ENCODE peak calls at places on chromosomes 11 and 22, in seven cellular contexts. One of them, this sample, is unnamed.

GRCh38 chr22:47215851-47216250 is 453.4 kb downstream of the TBC1D22A start:
- DNase-seq in AG08395: no peak
- DNase-seq in spleen: no peak
- DNase-seq in endothelial cell of umbilical vein: no peak
- DNase-seq in NK-92 treated with Interleukin-12 subunit alpha and Interleukin-12 subunit beta, amount 100 ng/mL, for 24 hours: no peak
- DNase-seq in stimulated activated CD4-positive, alpha-beta T cell treated with anti-CD3 and anti-CD28 coated beads, Interleukin-15, amount 100 ng/mL, for 24 hours: no peak
- DNase-seq in A549: no peak
- DNase-seq in this sample: no peak

GRCh38 chr22:30422481-30423295 is 2.9 kb upstream of the MTFP1 start:
- DNase-seq in endothelial cell of umbilical vein: peak
- DNase-seq in stimulated activated CD4-positive, alpha-beta T cell treated with anti-CD3 and anti-CD28 coated beads, Interleukin-15, amount 100 ng/mL, for 24 hours: peak
- DNase-seq in AG08395: peak
- DNase-seq in A549: peak
- DNase-seq in NK-92 treated with Interleukin-12 subunit alpha and Interleukin-12 subunit beta, amount 100 ng/mL, for 24 hours: no peak
- DNase-seq in spleen: no peak
- DNase-seq in this sample: no peak

GRCh38 chr22:21669026-21669425 is 3.2 kb downstream of the PPIL2 start:
- DNase-seq in A549: no peak
- DNase-seq in NK-92 treated with Interleukin-12 subunit alpha and Interleukin-12 subunit beta, amount 100 ng/mL, for 24 hours: no peak
- DNase-seq in AG08395: no peak
- DNase-seq in stimulated activated CD4-positive, alpha-beta T cell treated with anti-CD3 and anti-CD28 coated beads, Interleukin-15, amount 100 ng/mL, for 24 hours: no peak
- DNase-seq in spleen: no peak
- DNase-seq in endothelial cell of umbilical vein: no peak
- DNase-seq in this sample: no peak

GRCh38 chr22:43078522-43078921 is 10.7 kb downstream of the TTLL1 start:
- DNase-seq in NK-92 treated with Interleukin-12 subunit alpha and Interleukin-12 subunit beta, amount 100 ng/mL, for 24 hours: no peak
- DNase-seq in AG08395: no peak
- DNase-seq in stimulated activated CD4-positive, alpha-beta T cell treated with anti-CD3 and anti-CD28 coated beads, Interleukin-15, amount 100 ng/mL, for 24 hours: no peak
- DNase-seq in A549: no peak
- DNase-seq in spleen: no peak
- DNase-seq in endothelial cell of umbilical vein: no peak
- DNase-seq in this sample: no peak

GRCh38 chr11:2289350-2289749 is 12.4 kb downstream of the C11orf21 start:
- DNase-seq in spleen: peak
- DNase-seq in A549: no peak
- DNase-seq in endothelial cell of umbilical vein: no peak
- DNase-seq in NK-92 treated with Interleukin-12 subunit alpha and Interleukin-12 subunit beta, amount 100 ng/mL, for 24 hours: no peak
- DNase-seq in stimulated activated CD4-positive, alpha-beta T cell treated with anti-CD3 and anti-CD28 coated beads, Interleukin-15, amount 100 ng/mL, for 24 hours: no peak
- DNase-seq in AG08395: no peak
- DNase-seq in this sample: no peak

GRCh38 chr22:44297662-44298061 is 15.1 kb downstream of the SHISAL1 start:
- DNase-seq in A549: no peak
- DNase-seq in AG08395: no peak
- DNase-seq in endothelial cell of umbilical vein: no peak
- DNase-seq in NK-92 treated with Interleukin-12 subunit alpha and Interleukin-12 subunit beta, amount 100 ng/mL, for 24 hours: no peak
- DNase-seq in stimulated activated CD4-positive, alpha-beta T cell treated with anti-CD3 and anti-CD28 coated beads, Interleukin-15, amount 100 ng/mL, for 24 hours: no peak
- DNase-seq in spleen: no peak
- DNase-seq in this sample: no peak

GRCh38 chr11:69807416-69807815 is 11.8 kb downstream of the FGF3 start:
- DNase-seq in A549: no peak
- DNase-seq in endothelial cell of umbilical vein: no peak
- DNase-seq in NK-92 treated with Interleukin-12 subunit alpha and Interleukin-12 subunit beta, amount 100 ng/mL, for 24 hours: no peak
- DNase-seq in stimulated activated CD4-positive, alpha-beta T cell treated with anti-CD3 and anti-CD28 coated beads, Interleukin-15, amount 100 ng/mL, for 24 hours: no peak
- DNase-seq in AG08395: no peak
- DNase-seq in spleen: no peak
- DNase-seq in this sample: no peak

GRCh38 chr22:29129644-29130201 is 56.9 kb downstream of the KREMEN1 start:
- DNase-seq in endothelial cell of umbilical vein: no peak
- DNase-seq in A549: no peak
- DNase-seq in NK-92 treated with Interleukin-12 subunit alpha and Interleukin-12 subunit beta, amount 100 ng/mL, for 24 hours: no peak
- DNase-seq in AG08395: peak
- DNase-seq in stimulated activated CD4-positive, alpha-beta T cell treated with anti-CD3 and anti-CD28 coated beads, Interleukin-15, amount 100 ng/mL, for 24 hours: no peak
- DNase-seq in spleen: no peak
- DNase-seq in this sample: no peak

GRCh38 chr11:108751444-108751843 is 86.6 kb downstream of the DDX10 start:
- DNase-seq in endothelial cell of umbilical vein: no peak
- DNase-seq in A549: no peak
- DNase-seq in AG08395: no peak
- DNase-seq in NK-92 treated with Interleukin-12 subunit alpha and Interleukin-12 subunit beta, amount 100 ng/mL, for 24 hours: no peak
- DNase-seq in spleen: no peak
- DNase-seq in stimulated activated CD4-positive, alpha-beta T cell treated with anti-CD3 and anti-CD28 coated beads, Interleukin-15, amount 100 ng/mL, for 24 hours: no peak
- DNase-seq in this sample: no peak

GRCh38 chr11:46200537-46201281 is 76.8 kb upstream of the CREB3L1 start:
- DNase-seq in endothelial cell of umbilical vein: no peak
- DNase-seq in A549: no peak
- DNase-seq in NK-92 treated with Interleukin-12 subunit alpha and Interleukin-12 subunit beta, amount 100 ng/mL, for 24 hours: no peak
- DNase-seq in stimulated activated CD4-positive, alpha-beta T cell treated with anti-CD3 and anti-CD28 coated beads, Interleukin-15, amount 100 ng/mL, for 24 hours: no peak
- DNase-seq in AG08395: peak
- DNase-seq in spleen: no peak
- DNase-seq in this sample: no peak

GRCh38 chr22:44710474-44711235 is 8.7 kb downstream of the PRR5 start:
- DNase-seq in AG08395: no peak
- DNase-seq in NK-92 treated with Interleukin-12 subunit alpha and Interleukin-12 subunit beta, amount 100 ng/mL, for 24 hours: no peak
- DNase-seq in endothelial cell of umbilical vein: no peak
- DNase-seq in A549: no peak
- DNase-seq in stimulated activated CD4-positive, alpha-beta T cell treated with anti-CD3 and anti-CD28 coated beads, Interleukin-15, amount 100 ng/mL, for 24 hours: no peak
- DNase-seq in spleen: peak
- DNase-seq in this sample: no peak

GRCh38 chr11:34609850-34610249 is 11.0 kb upstream of the EHF start:
- DNase-seq in spleen: no peak
- DNase-seq in stimulated activated CD4-positive, alpha-beta T cell treated with anti-CD3 and anti-CD28 coated beads, Interleukin-15, amount 100 ng/mL, for 24 hours: no peak
- DNase-seq in AG08395: no peak
- DNase-seq in NK-92 treated with Interleukin-12 subunit alpha and Interleukin-12 subunit beta, amount 100 ng/mL, for 24 hours: no peak
- DNase-seq in A549: peak
- DNase-seq in endothelial cell of umbilical vein: no peak
- DNase-seq in this sample: no peak

GRCh38 chr11:58963551-58964075 is 24.3 kb downstream of the GLYATL1 start:
- DNase-seq in AG08395: peak
- DNase-seq in spleen: no peak
- DNase-seq in NK-92 treated with Interleukin-12 subunit alpha and Interleukin-12 subunit beta, amount 100 ng/mL, for 24 hours: no peak
- DNase-seq in A549: peak
- DNase-seq in stimulated activated CD4-positive, alpha-beta T cell treated with anti-CD3 and anti-CD28 coated beads, Interleukin-15, amount 100 ng/mL, for 24 hours: no peak
- DNase-seq in endothelial cell of umbilical vein: no peak
- DNase-seq in this sample: no peak

GRCh38 chr11:134592391-134592990 is 180.4 kb upstream of the B3GAT1 start:
- DNase-seq in NK-92 treated with Interleukin-12 subunit alpha and Interleukin-12 subunit beta, amount 100 ng/mL, for 24 hours: peak
- DNase-seq in AG08395: no peak
- DNase-seq in spleen: no peak
- DNase-seq in endothelial cell of umbilical vein: peak
- DNase-seq in stimulated activated CD4-positive, alpha-beta T cell treated with anti-CD3 and anti-CD28 coated beads, Interleukin-15, amount 100 ng/mL, for 24 hours: peak
- DNase-seq in A549: peak
- DNase-seq in this sample: peak

GRCh38 chr11:71946144-71946571 is 17.3 kb downstream of the RNF121 start:
- DNase-seq in endothelial cell of umbilical vein: peak
- DNase-seq in NK-92 treated with Interleukin-12 subunit alpha and Interleukin-12 subunit beta, amount 100 ng/mL, for 24 hours: no peak
- DNase-seq in spleen: no peak
- DNase-seq in A549: peak
- DNase-seq in AG08395: no peak
- DNase-seq in stimulated activated CD4-positive, alpha-beta T cell treated with anti-CD3 and anti-CD28 coated beads, Interleukin-15, amount 100 ng/mL, for 24 hours: peak
- DNase-seq in this sample: no peak

GRCh38 chr11:128629516-128630106 is 42.3 kb upstream of the ETS1 start:
- DNase-seq in endothelial cell of umbilical vein: no peak
- DNase-seq in AG08395: no peak
- DNase-seq in stimulated activated CD4-positive, alpha-beta T cell treated with anti-CD3 and anti-CD28 coated beads, Interleukin-15, amount 100 ng/mL, for 24 hours: no peak
- DNase-seq in A549: no peak
- DNase-seq in NK-92 treated with Interleukin-12 subunit alpha and Interleukin-12 subunit beta, amount 100 ng/mL, for 24 hours: no peak
- DNase-seq in spleen: no peak
- DNase-seq in this sample: no peak

GRCh38 chr11:119995730-119996491 is 142.0 kb downstream of the TRIM29 start:
- DNase-seq in AG08395: no peak
- DNase-seq in NK-92 treated with Interleukin-12 subunit alpha and Interleukin-12 subunit beta, amount 100 ng/mL, for 24 hours: no peak
- DNase-seq in A549: no peak
- DNase-seq in endothelial cell of umbilical vein: no peak
- DNase-seq in stimulated activated CD4-positive, alpha-beta T cell treated with anti-CD3 and anti-CD28 coated beads, Interleukin-15, amount 100 ng/mL, for 24 hours: no peak
- DNase-seq in spleen: no peak
- DNase-seq in this sample: no peak

GRCh38 chr11:119807402-119807801 is 78.4 kb upstream of the NECTIN1 start:
- DNase-seq in AG08395: no peak
- DNase-seq in NK-92 treated with Interleukin-12 subunit alpha and Interleukin-12 subunit beta, amount 100 ng/mL, for 24 hours: no peak
- DNase-seq in endothelial cell of umbilical vein: no peak
- DNase-seq in spleen: no peak
- DNase-seq in A549: no peak
- DNase-seq in stimulated activated CD4-positive, alpha-beta T cell treated with anti-CD3 and anti-CD28 coated beads, Interleukin-15, amount 100 ng/mL, for 24 hours: no peak
- DNase-seq in this sample: no peak

This sample was measured in MM.1S.